ENCODE peak calls at places on chromosome 18, in eight cellular contexts. V is heart left ventricle, T is mesothelial cell of epicardium, L is breast epithelium, N is colonic mucosa, Y is left ventricle myocardium inferior, O is brain microvascular endothelial cell, I is A549. X is an unnamed sample.

GRCh38 chr18:40939636-40940035 is 1015.4 kb upstream of the PIK3C3 start:
- DNase-seq in V (no peak), T (no peak), L (no peak), N (no peak), Y (no peak), O (no peak), I (no peak), X (no peak)

GRCh38 chr18:68766433-68766832 is 31.4 kb upstream of the CCDC102B start:
- DNase-seq in V (no peak), T (no peak), L (no peak), N (no peak), Y (no peak), O (peak), I (no peak), X (no peak)

GRCh38 chr18:9673296-9674251 is 34.5 kb upstream of the RAB31 start:
- DNase-seq in V (peak), T (no peak), L (no peak), N (peak), Y (no peak), O (peak), I (peak), X (peak)

GRCh38 chr18:66548747-66549146 is 55.1 kb downstream of the CDH19 start:
- DNase-seq in V (no peak), T (no peak), L (no peak), N (no peak), Y (no peak), O (no peak), I (no peak), X (no peak)

GRCh38 chr18:32767400-32767799 is 5.4 kb downstream of the KLHL14 start:
- DNase-seq in V (no peak), T (no peak), L (no peak), N (no peak), Y (no peak), O (no peak), I (no peak), X (no peak)

GRCh38 chr18:77165489-77166415 is 33.2 kb upstream of the MBP start:
- DNase-seq in V (peak), T (no peak), L (no peak), N (no peak), Y (peak), O (peak), I (no peak), X (no peak)

GRCh38 chr18:74511823-74512222 is 15.7 kb downstream of the CNDP2 start:
- DNase-seq in V (no peak), T (no peak), L (no peak), N (no peak), Y (no peak), O (no peak), I (no peak), X (no peak)

GRCh38 chr18:14117611-14118010 is 14.6 kb downstream of the ZNF519 start:
- DNase-seq in V (no peak), T (no peak), L (no peak), N (no peak), Y (no peak), O (peak), I (no peak), X (no peak)

GRCh38 chr18:58255701-58256311 is 211.8 kb downstream of the NEDD4L start:
- DNase-seq in V (no peak), T (no peak), L (no peak), N (no peak), Y (peak), O (no peak), I (no peak), X (no peak)

GRCh38 chr18:58253318-58253717 is 209.3 kb downstream of the NEDD4L start:
- DNase-seq in V (no peak), T (no peak), L (no peak), N (no peak), Y (no peak), O (no peak), I (no peak), X (no peak)

GRCh38 chr18:58253871-58254270 is 209.8 kb downstream of the NEDD4L start:
- DNase-seq in V (no peak), T (no peak), L (no peak), N (no peak), Y (no peak), O (no peak), I (no peak), X (peak)

GRCh38 chr18:58256316-58257080 is 212.5 kb downstream of the NEDD4L start:
- DNase-seq in V (no peak), T (no peak), L (no peak), N (no peak), Y (no peak), O (no peak), I (no peak), X (no peak)

GRCh38 chr18:58254873-58255511 is 211.0 kb downstream of the NEDD4L start:
- DNase-seq in V (peak), T (no peak), L (no peak), N (no peak), Y (peak), O (peak), I (no peak), X (no peak)
- TF ChIP-seq CTCF in V (no peak), T (no peak), L (no peak), N (no peak), Y (no peak), O (no peak), I (no peak), X (no peak)

DNA sequence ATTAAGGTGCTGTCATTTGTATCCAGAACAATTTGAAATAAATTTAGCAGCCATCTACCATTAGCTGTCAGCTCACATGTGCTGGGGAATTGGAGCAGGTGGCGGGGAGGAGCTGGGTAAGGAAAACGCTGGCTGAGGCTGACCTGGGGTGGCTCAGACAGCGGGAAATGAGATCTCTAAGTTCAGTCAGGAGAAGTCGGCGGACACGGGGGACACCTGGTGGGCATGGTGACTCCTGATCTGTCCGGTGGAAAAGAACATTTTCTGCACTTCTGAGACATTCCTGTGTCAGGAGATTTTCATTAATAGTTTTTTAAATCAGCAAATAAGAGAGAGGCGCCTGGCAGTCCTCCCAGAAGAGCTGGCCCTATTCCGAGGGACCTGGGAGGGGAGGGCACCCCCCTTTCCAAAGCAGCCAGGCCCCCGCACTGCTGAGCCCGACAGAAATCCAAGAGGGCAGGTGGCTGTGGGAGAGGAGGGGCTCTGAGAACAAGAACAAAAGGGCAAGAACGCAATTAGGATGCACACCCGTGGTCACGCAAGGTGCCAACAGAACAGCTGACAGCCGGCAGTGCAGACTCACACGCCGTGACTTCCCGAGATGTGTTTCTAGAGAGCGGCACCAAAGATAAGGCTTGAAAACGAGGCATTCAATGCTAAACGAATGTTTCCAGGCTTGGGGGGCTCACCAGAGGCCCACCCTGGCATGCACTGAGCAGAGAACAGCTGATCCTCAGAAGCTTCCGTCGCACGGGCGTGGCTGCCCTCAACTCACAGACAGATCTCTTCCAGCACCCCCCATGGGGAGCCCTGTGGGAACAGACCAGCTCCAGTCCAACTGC is 26.4 kb downstream of the SLC66A2 start:
- DNase-seq in V (no peak), T (no peak), L (peak), N (peak), Y (no peak), O (no peak), I (no peak), X (no peak)
- TF ChIP-seq CTCF in V (no peak), T (no peak), L (no peak), N (no peak), Y (peak), O (no peak), I (no peak), X (no peak)

DNA sequence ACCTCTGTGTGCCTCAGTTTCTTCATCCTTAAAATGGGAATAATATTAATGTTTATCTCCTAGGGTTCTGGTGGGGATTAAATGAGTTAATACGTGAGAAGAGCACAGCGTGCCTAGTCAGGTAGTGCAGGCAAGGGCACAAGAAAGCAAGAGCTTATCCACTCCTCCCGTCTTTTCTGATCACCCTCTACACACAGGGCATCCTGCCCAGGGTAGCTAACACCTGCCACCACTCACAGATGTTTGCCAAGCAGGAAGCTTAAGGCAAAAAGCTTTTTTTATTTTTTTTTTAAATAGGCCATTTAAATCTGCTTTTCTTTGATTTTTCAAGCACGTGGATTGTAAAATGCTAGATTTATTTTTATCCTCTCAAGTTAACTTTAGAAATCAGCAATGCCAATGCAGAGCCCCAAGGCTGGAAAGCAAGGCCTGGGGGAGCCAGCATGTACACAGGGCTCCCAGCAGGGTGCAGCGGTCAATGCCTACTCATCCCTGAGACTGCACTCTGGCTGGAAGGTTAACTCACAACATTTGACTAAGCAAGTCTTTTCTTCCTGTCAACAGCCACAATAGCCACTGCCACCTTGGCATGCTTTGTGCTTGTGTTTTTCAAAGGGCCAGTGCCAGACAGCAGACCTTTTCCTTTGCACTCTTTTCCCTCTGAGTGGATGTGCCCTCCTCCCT is 86.5 kb upstream of the ACAA2 start:
- DNase-seq in V (no peak), T (no peak), L (no peak), N (no peak), Y (no peak), O (no peak), I (no peak), X (no peak)
- TF ChIP-seq CTCF in V (no peak), T (no peak), L (no peak), N (no peak), Y (no peak), O (peak), I (no peak), X (no peak)

GRCh38 chr18:22981274-22982133 is 48.4 kb downstream of the RBBP8 start:
- DNase-seq in V (no peak), T (no peak), L (no peak), N (no peak), Y (no peak), O (no peak), I (no peak), X (no peak)

GRCh38 chr18:22980394-22980793 is 47.3 kb downstream of the RBBP8 start:
- DNase-seq in V (no peak), T (no peak), L (no peak), N (no peak), Y (no peak), O (no peak), I (no peak), X (no peak)

GRCh38 chr18:22985250-22985649 is 52.1 kb downstream of the RBBP8 start:
- DNase-seq in V (no peak), T (no peak), L (no peak), N (no peak), Y (no peak), O (no peak), I (no peak), X (no peak)

GRCh38 chr18:22987547-22988182 is 54.5 kb downstream of the RBBP8 start:
- DNase-seq in V (no peak), T (no peak), L (no peak), N (peak), Y (no peak), O (no peak), I (no peak), X (no peak)

DNA sequence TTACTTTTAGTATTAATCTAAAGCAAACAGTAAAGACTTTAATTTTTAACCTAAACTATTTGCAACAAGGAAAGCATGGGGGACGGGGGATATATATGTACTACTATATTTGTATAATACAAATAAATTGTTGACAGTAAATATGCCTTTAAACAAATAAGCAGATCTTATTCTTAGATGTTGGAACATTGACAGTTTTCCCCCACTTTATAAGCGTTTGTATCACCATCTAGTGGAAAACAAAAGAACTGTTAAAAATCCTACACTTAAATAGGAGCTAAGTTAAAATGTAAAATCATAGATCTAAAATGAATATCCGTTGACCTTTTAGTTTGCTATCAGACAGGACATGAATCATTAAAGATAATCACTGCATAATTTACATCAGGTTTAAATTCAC is 50.0 kb downstream of the RBBP8 start:
- DNase-seq in V (no peak), T (no peak), L (no peak), N (no peak), Y (no peak), O (no peak), I (peak), X (peak)
- TF ChIP-seq CTCF in V (peak), T (peak), L (peak), N (peak), Y (peak), O (peak), I (peak), X (peak)

DNA sequence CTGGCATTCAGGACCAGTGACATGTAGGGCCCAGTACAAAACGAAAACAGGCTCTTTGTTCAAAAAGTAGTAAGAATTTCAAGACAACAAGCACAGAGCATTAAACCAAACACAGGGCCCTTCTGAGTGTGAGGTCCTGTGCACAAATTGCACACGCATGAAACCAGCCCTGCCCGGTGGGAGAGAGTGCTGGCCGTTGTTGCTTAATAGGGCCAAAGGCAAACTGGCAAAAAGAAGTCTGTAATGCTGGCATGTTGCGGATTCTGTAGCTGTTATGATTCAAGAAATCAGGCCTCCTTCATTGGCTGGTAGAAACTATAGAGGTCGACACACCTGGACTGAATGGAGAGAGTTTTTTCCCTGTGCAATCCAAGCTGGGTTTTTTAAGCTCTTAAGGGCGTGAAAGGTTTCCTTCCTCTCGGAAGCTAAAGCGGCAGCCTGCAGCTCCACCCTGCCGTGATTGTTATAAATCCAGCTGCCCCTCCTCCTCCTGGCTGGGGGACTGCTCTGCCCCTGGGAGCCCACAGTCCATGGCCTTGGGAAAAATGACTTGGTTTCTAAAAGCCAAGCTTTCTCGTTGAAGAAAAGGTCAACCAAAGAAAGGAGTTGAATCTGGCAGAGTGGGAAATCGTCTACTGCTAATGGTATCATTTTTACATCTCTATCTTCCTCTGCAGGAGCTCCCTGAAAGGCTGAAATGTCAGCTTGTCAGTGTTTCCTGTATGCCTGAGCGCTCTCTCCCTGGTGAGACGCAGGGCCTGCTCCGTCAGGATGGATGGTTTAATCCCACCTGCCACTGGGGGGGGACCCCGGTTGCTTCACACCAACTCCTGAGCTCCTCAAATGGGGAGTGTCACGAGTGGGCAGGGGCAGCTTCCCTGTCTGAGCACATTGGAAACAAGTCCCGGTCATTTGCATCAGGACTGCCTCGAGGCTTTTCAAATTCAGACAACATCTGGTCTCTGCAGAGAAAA is 143.6 kb downstream of the ALPK2 start:
- DNase-seq in V (no peak), T (no peak), L (no peak), N (peak), Y (no peak), O (no peak), I (no peak), X (no peak)
- TF ChIP-seq CTCF in V (no peak), T (no peak), L (no peak), N (no peak), Y (peak), O (no peak), I (no peak), X (no peak)